ENCODE peak calls at places on chromosomes 3 and 15, in six cellular contexts. One of them, this sample, is unnamed.

GRCh38 chr3:13221491-13221890 is 148.3 kb upstream of the IQSEC1 start:
- DNase-seq in ovary: no peak
- DNase-seq in AG04449: no peak
- DNase-seq in Peyer's patch: no peak
- DNase-seq in fibroblast of mammary gland: no peak
- DNase-seq in kidney: peak; percentile 51
- DNase-seq in this sample: no peak

GRCh38 chr3:123739754-123740153 is 144.4 kb downstream of the MYLK start:
- DNase-seq in ovary: no peak
- DNase-seq in AG04449: no peak
- DNase-seq in Peyer's patch: no peak
- DNase-seq in fibroblast of mammary gland: peak; percentile 92
- DNase-seq in kidney: no peak
- DNase-seq in this sample: no peak

GRCh38 chr3:98557324-98558010 is 25.7 kb downstream of the GPR15 start:
- DNase-seq in ovary: no peak
- DNase-seq in AG04449: no peak
- DNase-seq in Peyer's patch: no peak
- DNase-seq in fibroblast of mammary gland: no peak
- DNase-seq in kidney: no peak
- DNase-seq in this sample: no peak

GRCh38 chr15:80507638-80508316 is 103.6 kb downstream of the ARNT2 start:
- DNase-seq in ovary: peak; percentile 42
- DNase-seq in AG04449: peak; percentile 89
- DNase-seq in Peyer's patch: no peak
- DNase-seq in fibroblast of mammary gland: peak; percentile 87
- DNase-seq in kidney: no peak
- DNase-seq in this sample: no peak

GRCh38 chr3:55571216-55571813 is 84.2 kb upstream of the WNT5A start:
- DNase-seq in ovary: no peak
- DNase-seq in AG04449: no peak
- DNase-seq in Peyer's patch: no peak
- DNase-seq in fibroblast of mammary gland: no peak
- DNase-seq in kidney: no peak
- DNase-seq in this sample: no peak

GRCh38 chr3:124775776-124776336 is 45.6 kb downstream of the UMPS start:
- DNase-seq in ovary: no peak
- DNase-seq in AG04449: no peak
- DNase-seq in Peyer's patch: no peak
- DNase-seq in fibroblast of mammary gland: no peak
- DNase-seq in kidney: no peak
- DNase-seq in this sample: no peak

GRCh38 chr15:101501703-101502373 is 12.3 kb upstream of the PCSK6 start:
- DNase-seq in ovary: no peak
- DNase-seq in AG04449: no peak
- DNase-seq in Peyer's patch: no peak
- DNase-seq in fibroblast of mammary gland: no peak
- DNase-seq in kidney: no peak
- DNase-seq in this sample: peak; percentile 59

GRCh38 chr15:60351066-60351465 is 46.7 kb downstream of the ANXA2 start:
- DNase-seq in ovary: no peak
- DNase-seq in AG04449: no peak
- DNase-seq in Peyer's patch: no peak
- DNase-seq in fibroblast of mammary gland: peak; percentile 56
- DNase-seq in kidney: no peak
- DNase-seq in this sample: no peak

GRCh38 chr15:63070681-63071129 is 28.2 kb downstream of the TPM1 start:
- DNase-seq in ovary: no peak
- DNase-seq in AG04449: no peak
- DNase-seq in Peyer's patch: no peak
- DNase-seq in fibroblast of mammary gland: no peak
- DNase-seq in kidney: no peak
- DNase-seq in this sample: no peak

GRCh38 chr15:35455201-35455600 is 90.8 kb downstream of the DPH6 start:
- DNase-seq in ovary: no peak
- DNase-seq in AG04449: no peak
- DNase-seq in Peyer's patch: no peak
- DNase-seq in fibroblast of mammary gland: no peak
- DNase-seq in kidney: no peak
- DNase-seq in this sample: no peak

GRCh38 chr3:194140520-194141414 is 4.8 kb downstream of the HES1 start:
- DNase-seq in ovary: peak; percentile 63
- DNase-seq in AG04449: no peak
- DNase-seq in Peyer's patch: peak; percentile 70
- DNase-seq in fibroblast of mammary gland: peak; percentile 53
- DNase-seq in kidney: peak; percentile 90
- DNase-seq in this sample: no peak

GRCh38 chr15:40471105-40471777 is 457 bp downstream of the CHST14 start:
- DNase-seq in ovary: peak; percentile 30
- DNase-seq in AG04449: no peak
- DNase-seq in Peyer's patch: no peak
- DNase-seq in fibroblast of mammary gland: no peak
- DNase-seq in kidney: peak; percentile 83
- DNase-seq in this sample: no peak

GRCh38 chr3:62529230-62529629 is 155.9 kb upstream of the FEZF2 start:
- DNase-seq in ovary: peak; percentile 10
- DNase-seq in AG04449: no peak
- DNase-seq in Peyer's patch: no peak
- DNase-seq in fibroblast of mammary gland: peak; percentile 30
- DNase-seq in kidney: no peak
- DNase-seq in this sample: no peak

GRCh38 chr3:183959214-183959613 is 58.5 kb downstream of the ABCC5 start:
- DNase-seq in ovary: no peak
- DNase-seq in AG04449: no peak
- DNase-seq in Peyer's patch: no peak
- DNase-seq in fibroblast of mammary gland: no peak
- DNase-seq in kidney: no peak
- DNase-seq in this sample: no peak

GRCh38 chr15:74032046-74032445 is 37.5 kb downstream of the PML start:
- DNase-seq in ovary: no peak
- DNase-seq in AG04449: no peak
- DNase-seq in Peyer's patch: no peak
- DNase-seq in fibroblast of mammary gland: no peak
- DNase-seq in kidney: no peak
- DNase-seq in this sample: no peak

GRCh38 chr3:73029321-73029796 is 32.1 kb upstream of the EBLN2 start:
- DNase-seq in ovary: no peak
- DNase-seq in AG04449: peak; percentile 67
- DNase-seq in Peyer's patch: no peak
- DNase-seq in fibroblast of mammary gland: peak; percentile 97
- DNase-seq in kidney: no peak
- DNase-seq in this sample: no peak

GRCh38 chr3:26989042-26989441 is 366.5 kb downstream of the LRRC3B start:
- DNase-seq in ovary: no peak
- DNase-seq in AG04449: no peak
- DNase-seq in Peyer's patch: no peak
- DNase-seq in fibroblast of mammary gland: no peak
- DNase-seq in kidney: no peak
- DNase-seq in this sample: no peak

GRCh38 chr3:107432646-107433045 is 55.4 kb downstream of the CCDC54 start:
- DNase-seq in ovary: no peak
- DNase-seq in AG04449: no peak
- DNase-seq in Peyer's patch: no peak
- DNase-seq in fibroblast of mammary gland: no peak
- DNase-seq in kidney: no peak
- DNase-seq in this sample: no peak

GRCh38 chr3:108719178-108719577 is 38.0 kb downstream of the RETNLB start:
- DNase-seq in ovary: no peak
- DNase-seq in AG04449: no peak
- DNase-seq in Peyer's patch: no peak
- DNase-seq in fibroblast of mammary gland: no peak
- DNase-seq in kidney: no peak
- DNase-seq in this sample: no peak

GRCh38 chr15:90449206-90449735 is 61.2 kb downstream of the IQGAP1 start:
- DNase-seq in ovary: no peak
- DNase-seq in AG04449: no peak
- DNase-seq in Peyer's patch: no peak
- DNase-seq in fibroblast of mammary gland: peak; percentile 40
- DNase-seq in kidney: no peak
- DNase-seq in this sample: no peak

GRCh38 chr3:114221165-114221880 is 16.1 kb downstream of the ZNF80 start:
- DNase-seq in ovary: no peak
- DNase-seq in AG04449: no peak
- DNase-seq in Peyer's patch: no peak
- DNase-seq in fibroblast of mammary gland: no peak
- DNase-seq in kidney: no peak
- DNase-seq in this sample: no peak

GRCh38 chr15:39908186-39908585 is 11.9 kb downstream of the GPR176 start:
- DNase-seq in ovary: no peak
- DNase-seq in AG04449: peak; percentile 79
- DNase-seq in Peyer's patch: no peak
- DNase-seq in fibroblast of mammary gland: peak; percentile 97
- DNase-seq in kidney: no peak
- DNase-seq in this sample: no peak

GRCh38 chr3:134250717-134251220 is at the start of gene RYK:
- DNase-seq in ovary: peak; percentile 73
- DNase-seq in AG04449: no peak
- DNase-seq in Peyer's patch: peak; percentile 88
- DNase-seq in fibroblast of mammary gland: peak; percentile 57
- DNase-seq in kidney: peak; percentile 93
- DNase-seq in this sample: peak; percentile 78

GRCh38 chr3:134251731-134252391 is 1.2 kb upstream of the RYK start:
- DNase-seq in ovary: peak; percentile 59
- DNase-seq in AG04449: no peak
- DNase-seq in Peyer's patch: no peak
- DNase-seq in fibroblast of mammary gland: no peak
- DNase-seq in kidney: peak; percentile 80
- DNase-seq in this sample: no peak

GRCh38 chr3:134252766-134253165 is 2.1 kb upstream of the RYK start:
- DNase-seq in ovary: no peak
- DNase-seq in AG04449: no peak
- DNase-seq in Peyer's patch: no peak
- DNase-seq in fibroblast of mammary gland: no peak
- DNase-seq in kidney: no peak
- DNase-seq in this sample: no peak

GRCh38 chr3:134249935-134250716 is 533 bp downstream of the RYK start:
- DNase-seq in ovary: peak; percentile 56
- DNase-seq in AG04449: no peak
- DNase-seq in Peyer's patch: peak; percentile 82
- DNase-seq in fibroblast of mammary gland: peak; percentile 19
- DNase-seq in kidney: peak; percentile 88
- DNase-seq in this sample: no peak

DNA sequence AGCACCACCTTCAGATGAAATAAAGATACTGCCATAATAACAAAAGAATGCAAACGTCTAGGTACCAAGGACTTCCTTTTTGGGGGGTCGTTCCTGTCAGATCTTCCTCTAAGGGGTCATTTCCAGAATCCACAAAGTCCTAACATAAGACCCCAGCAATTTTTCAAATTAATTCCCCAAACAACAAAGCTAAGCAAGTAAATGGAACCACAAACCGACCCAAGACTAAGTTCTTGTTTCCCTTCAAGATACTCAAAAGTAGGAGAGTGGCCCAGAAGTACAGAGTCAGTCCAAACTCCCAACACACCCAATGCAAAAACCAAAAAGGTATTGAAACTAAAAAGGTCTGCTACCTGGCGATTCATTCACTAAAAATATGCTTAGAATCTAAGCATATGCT is 1.2 kb downstream of the RYK start:
- DNase-seq in ovary: no peak
- DNase-seq in AG04449: no peak
- DNase-seq in Peyer's patch: no peak
- DNase-seq in fibroblast of mammary gland: no peak
- DNase-seq in kidney: no peak
- DNase-seq in this sample: no peak
- TF ChIP-seq CTCF in ovary: no peak
- TF ChIP-seq CTCF in AG04449: no peak
- TF ChIP-seq CTCF in Peyer's patch: no peak
- TF ChIP-seq CTCF in fibroblast of mammary gland: no peak
- TF ChIP-seq CTCF in kidney: no peak
- TF ChIP-seq CTCF in this sample: no peak

GRCh38 chr3:106251160-106251892 is 382.5 kb upstream of the CBLB start:
- DNase-seq in ovary: no peak
- DNase-seq in AG04449: no peak
- DNase-seq in Peyer's patch: no peak
- DNase-seq in fibroblast of mammary gland: peak; percentile 11
- DNase-seq in kidney: no peak
- DNase-seq in this sample: no peak
- TF ChIP-seq CTCF in ovary: no peak
- TF ChIP-seq CTCF in AG04449: no peak
- TF ChIP-seq CTCF in Peyer's patch: no peak
- TF ChIP-seq CTCF in fibroblast of mammary gland: no peak
- TF ChIP-seq CTCF in kidney: peak; percentile 39
- TF ChIP-seq CTCF in this sample: no peak

GRCh38 chr3:38343797-38344594 is 2.6 kb upstream of the XYLB start:
- DNase-seq in ovary: no peak
- DNase-seq in AG04449: no peak
- DNase-seq in Peyer's patch: no peak
- DNase-seq in fibroblast of mammary gland: peak; percentile 14
- DNase-seq in kidney: no peak
- DNase-seq in this sample: no peak
- TF ChIP-seq CTCF in ovary: no peak
- TF ChIP-seq CTCF in AG04449: no peak
- TF ChIP-seq CTCF in Peyer's patch: no peak
- TF ChIP-seq CTCF in fibroblast of mammary gland: peak; percentile 8
- TF ChIP-seq CTCF in kidney: no peak
- TF ChIP-seq CTCF in this sample: no peak

GRCh38 chr15:78564743-78565096 is 600 bp upstream of the CHRNA5 start:
- DNase-seq in ovary: no peak
- DNase-seq in AG04449: no peak
- DNase-seq in Peyer's patch: no peak
- DNase-seq in fibroblast of mammary gland: no peak
- DNase-seq in kidney: peak; percentile 72
- DNase-seq in this sample: no peak

GRCh38 chr15:78565097-78565950 is at the start of gene CHRNA5:
- DNase-seq in ovary: peak; percentile 59
- DNase-seq in AG04449: no peak
- DNase-seq in Peyer's patch: peak; percentile 95
- DNase-seq in fibroblast of mammary gland: peak; percentile 72
- DNase-seq in kidney: peak; percentile 90
- DNase-seq in this sample: peak; percentile 83

GRCh38 chr15:78567541-78567940 is 2.2 kb downstream of the CHRNA5 start:
- DNase-seq in ovary: no peak
- DNase-seq in AG04449: no peak
- DNase-seq in Peyer's patch: no peak
- DNase-seq in fibroblast of mammary gland: no peak
- DNase-seq in kidney: no peak
- DNase-seq in this sample: no peak

GRCh38 chr15:78563092-78563491 is 2.2 kb upstream of the CHRNA5 start:
- DNase-seq in ovary: no peak
- DNase-seq in AG04449: no peak
- DNase-seq in Peyer's patch: no peak
- DNase-seq in fibroblast of mammary gland: no peak
- DNase-seq in kidney: no peak
- DNase-seq in this sample: no peak

GRCh38 chr15:78565951-78566774 is 843 bp downstream of the CHRNA5 start:
- DNase-seq in ovary: no peak
- DNase-seq in AG04449: no peak
- DNase-seq in Peyer's patch: no peak
- DNase-seq in fibroblast of mammary gland: peak; percentile 7
- DNase-seq in kidney: no peak
- DNase-seq in this sample: no peak
- TF ChIP-seq CTCF in ovary: no peak
- TF ChIP-seq CTCF in AG04449: peak; percentile 28
- TF ChIP-seq CTCF in Peyer's patch: no peak
- TF ChIP-seq CTCF in fibroblast of mammary gland: no peak
- TF ChIP-seq CTCF in kidney: no peak
- TF ChIP-seq CTCF in this sample: no peak